ENCODE peak calls at places on chromosomes 3 and 15, in ten cellular contexts. S is cardiac septum, B is fibroblast of mammary gland, I is RCC 7860, H is GM23338, W is foreskin fibroblast, T is heart right ventricle, Z is AG10803, L is astrocyte of the hippocampus, R is posterior vena cava. C is an unnamed sample.

GRCh38 chr3:118126751-118127150 is 907.9 kb downstream of the IGSF11 start:
- DNase-seq in S (no peak), R (no peak), B (no peak), W (no peak), L (no peak), T (no peak), Z (no peak), I (no peak), H (no peak), C (no peak)

GRCh38 chr3:4271834-4272233 is 31.3 kb upstream of the SETMAR start:
- DNase-seq in R (no peak), I (peak; percentile 4), Z (peak; percentile 26), T (no peak), L (peak; percentile 65), B (peak; percentile 48), S (no peak), H (peak; percentile 80), W (peak; percentile 24), C (no peak)

GRCh38 chr3:42351221-42351620 is 59.2 kb downstream of the LYZL4 start:
- DNase-seq in T (no peak), B (peak; percentile 9), Z (peak; percentile 67), L (peak; percentile 80), H (no peak), S (no peak), R (no peak), I (no peak), W (peak; percentile 39), C (no peak)

GRCh38 chr3:111538687-111539086 is 3.3 kb upstream of the CD96 start:
- DNase-seq in W (peak; percentile 49), S (no peak), L (peak; percentile 28), R (no peak), B (peak; percentile 59), T (no peak), H (no peak), I (peak; percentile 28), Z (no peak), C (no peak)

GRCh38 chr3:172658344-172659245 is 52.3 kb downstream of the NCEH1 start:
- DNase-seq in H (no peak), S (no peak), Z (peak; percentile 88), L (peak; percentile 96), R (no peak), W (peak; percentile 97), T (no peak), I (peak; percentile 100), B (peak; percentile 99), C (no peak)

GRCh38 chr3:159721324-159721723 is 267.3 kb upstream of the IL12A start:
- DNase-seq in Z (peak; percentile 31), W (no peak), H (no peak), T (no peak), S (no peak), B (no peak), L (no peak), I (no peak), R (no peak), C (no peak)

GRCh38 chr15:62539236-62539635 is 374.2 kb upstream of the C2CD4B start:
- DNase-seq in W (no peak), I (no peak), R (no peak), L (no peak), T (no peak), H (no peak), Z (no peak), S (no peak), B (no peak), C (no peak)

GRCh38 chr15:95825672-95826387 is 504.7 kb upstream of the NR2F2 start:
- DNase-seq in S (no peak), B (no peak), W (no peak), T (no peak), R (no peak), I (no peak), Z (no peak), H (no peak), L (no peak), C (no peak)

GRCh38 chr3:10758304-10759037 is 57.6 kb upstream of the SLC6A11 start:
- DNase-seq in Z (peak; percentile 72), W (peak; percentile 79), I (peak; percentile 64), R (no peak), L (peak; percentile 87), H (peak; percentile 82), B (peak; percentile 65), T (peak; percentile 22), S (no peak), C (no peak)

GRCh38 chr3:156908398-156908797 is 82.2 kb downstream of the LEKR1 start:
- DNase-seq in B (no peak), W (no peak), I (no peak), Z (no peak), H (no peak), L (no peak), R (no peak), S (no peak), T (no peak), C (no peak)

GRCh38 chr3:189272500-189273119 is 100.8 kb downstream of the TPRG1 start:
- DNase-seq in R (no peak), T (no peak), I (no peak), H (peak; percentile 75), S (no peak), W (no peak), Z (no peak), B (no peak), L (peak; percentile 48), C (no peak)

GRCh38 chr3:37898424-37898823 is 36.7 kb downstream of the CTDSPL start:
- DNase-seq in I (no peak), S (no peak), B (no peak), L (no peak), H (no peak), R (no peak), Z (no peak), W (no peak), T (no peak), C (no peak)

GRCh38 chr3:116050311-116050710 is 395.0 kb downstream of the LSAMP start:
- DNase-seq in T (no peak), L (no peak), S (no peak), H (no peak), I (no peak), Z (no peak), B (no peak), R (no peak), W (no peak), C (no peak)